ENCODE peak calls at places on chromosome 15, in five cellular contexts. Z, F, U, T and B are unnamed samples. For H3K4me1, the result is how much of the 10 kb centered on the place peaks cover.

GRCh38 chr15:73344051-73344450 is 24.7 kb downstream of the HCN4 start:
- DNase-seq in Z (no peak), F (no peak), U (no peak), T (no peak), B (no peak)

GRCh38 chr15:81303241-81304225 is 20.4 kb downstream of the STARD5 start:
- DNase-seq in Z (no peak), F (no peak), U (peak), T (no peak), B (no peak)

GRCh38 chr15:29968099-29968892 is 114.5 kb upstream of the GOLGA8J start:
- DNase-seq in Z (no peak), F (no peak), U (no peak), T (no peak), B (no peak)

GRCh38 chr15:52040167-52040900 is 21.3 kb downstream of the MAPK6 start:
- DNase-seq in Z (no peak), F (no peak), U (no peak), T (peak), B (no peak)

GRCh38 chr15:99504823-99505551 is 60.8 kb upstream of the MEF2A start:
- DNase-seq in Z (no peak), F (no peak), U (peak), T (no peak), B (no peak)

GRCh38 chr15:51799174-51799907 is 30.1 kb upstream of the TMOD3 start:
- DNase-seq in Z (no peak), F (no peak), U (no peak), T (no peak), B (no peak)

GRCh38 chr15:70512772-70513362 is 250.5 kb downstream of the UACA start:
- DNase-seq in Z (no peak), F (no peak), U (no peak), T (peak), B (peak)

GRCh38 chr15:70125605-70126004 is 27.9 kb upstream of the TLE3 start:
- DNase-seq in Z (no peak), F (no peak), U (no peak), T (no peak), B (no peak)

GRCh38 chr15:46365612-46366011 is 730.8 kb downstream of the SQOR start:
- DNase-seq in Z (no peak), F (no peak), U (no peak), T (no peak), B (no peak)

GRCh38 chr15:35058534-35059054 is 26.5 kb downstream of the NANOGP8 start:
- DNase-seq in Z (no peak), F (no peak), U (no peak), T (no peak), B (no peak)

GRCh38 chr15:78316211-78317077 is 17.0 kb upstream of the SKIC8 start:
- DNase-seq in Z (no peak), F (no peak), U (no peak), T (no peak), B (peak)

GRCh38 chr15:98562361-98562791 is 86.0 kb upstream of the IGF1R start:
- DNase-seq in Z (no peak), F (no peak), U (peak), T (no peak), B (no peak)

GRCh38 chr15:55916666-55917409 is 76.6 kb downstream of the NEDD4 start:
- DNase-seq in Z (no peak), F (no peak), U (no peak), T (no peak), B (no peak)

GRCh38 chr15:41946970-41947369 is 25.4 kb downstream of the EHD4 start:
- DNase-seq in Z (no peak), F (no peak), U (peak), T (no peak), B (no peak)

GRCh38 chr15:38854506-38854905 is 289.9 kb upstream of the RASGRP1 start:
- DNase-seq in Z (no peak), F (no peak), U (no peak), T (no peak), B (no peak)

GRCh38 chr15:57323806-57324589 is 52.3 kb upstream of the CGNL1 start:
- DNase-seq in Z (no peak), F (no peak), U (peak), T (peak), B (peak)

GRCh38 chr15:60338810-60339209 is 59.0 kb downstream of the ANXA2 start:
- DNase-seq in Z (no peak), F (no peak), U (no peak), T (no peak), B (no peak)

GRCh38 chr15:67947254-67948039 is 106.7 kb upstream of the PIAS1 start:
- DNase-seq in Z (no peak), F (no peak), U (no peak), T (no peak), B (no peak)

GRCh38 chr15:58309993-58310928 is 121.5 kb upstream of the LIPC start:
- DNase-seq in Z (peak), F (peak), U (no peak), T (peak), B (no peak)

GRCh38 chr15:88648357-88649214 is 9.8 kb downstream of the ISG20 start:
- DNase-seq in Z (peak), F (no peak), U (no peak), T (peak), B (peak)

GRCh38 chr15:66066005-66066404 is 187.5 kb downstream of the MEGF11 start:
- DNase-seq in Z (peak), F (no peak), U (no peak), T (no peak), B (no peak)

GRCh38 chr15:57500979-57501576 is 90.6 kb upstream of the MYZAP start:
- DNase-seq in Z (no peak), F (no peak), U (no peak), T (no peak), B (no peak)

GRCh38 chr15:82307714-82308081 is 41.6 kb downstream of the GOLGA6L10 start:
- DNase-seq in Z (no peak), F (no peak), U (no peak), T (no peak), B (no peak)

GRCh38 chr15:29618586-29618985 is 203.7 kb downstream of the TJP1 start:
- DNase-seq in Z (no peak), F (no peak), U (no peak), T (no peak), B (no peak)

GRCh38 chr15:31032959-31033358 is 41.5 kb upstream of the MTMR10 start:
- DNase-seq in Z (no peak), F (no peak), U (no peak), T (no peak), B (no peak)

GRCh38 chr15:44713006-44713966 is 2.0 kb downstream of the B2M start:
- DNase-seq in Z (no peak), F (no peak), U (no peak), T (no peak), B (no peak)
- H3K4me1 ChIP-seq in Z (under half), F (under half), U (under half), T (under half), B (under half)

GRCh38 chr15:32956006-32956405 is 238.2 kb downstream of the GREM1 start:
- DNase-seq in Z (no peak), F (no peak), U (no peak), T (no peak), B (no peak)
- TF ChIP-seq CTCF in Z (peak), F (peak), U (no peak), T (no peak), B (no peak)

DNA sequence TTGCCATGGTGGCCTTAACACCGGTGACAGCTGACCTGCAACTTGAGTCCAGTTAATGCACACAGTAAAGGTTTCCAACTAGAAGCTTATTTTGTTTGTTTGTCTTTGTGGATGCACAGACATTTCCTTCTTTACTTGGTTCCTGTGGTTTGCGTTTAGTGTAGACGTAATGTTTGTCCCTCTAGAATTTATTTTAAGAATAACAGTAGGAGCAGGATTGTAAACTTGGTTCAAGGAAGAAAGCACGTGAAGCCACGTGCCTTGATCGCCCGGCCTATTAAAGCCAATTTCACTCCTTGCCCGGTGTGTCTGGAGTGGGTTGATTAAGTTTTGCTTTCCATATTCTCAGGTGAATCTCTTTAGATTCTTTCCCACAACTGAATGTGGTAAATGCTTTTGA is 263.2 kb upstream of the C2CD4B start:
- DNase-seq in Z (no peak), F (no peak), U (peak), T (no peak), B (no peak)
- H3K27ac ChIP-seq in Z (no peak), F (no peak), U (no peak), T (no peak), B (no peak)

GRCh38 chr15:37007301-37007700 is 93.0 kb downstream of the MEIS2 start:
- DNase-seq in Z (no peak), F (no peak), U (no peak), T (no peak), B (no peak)
- H3K4me1 ChIP-seq in Z (under half), F (under half), U (under half), T (under half), B (under half)

DNA sequence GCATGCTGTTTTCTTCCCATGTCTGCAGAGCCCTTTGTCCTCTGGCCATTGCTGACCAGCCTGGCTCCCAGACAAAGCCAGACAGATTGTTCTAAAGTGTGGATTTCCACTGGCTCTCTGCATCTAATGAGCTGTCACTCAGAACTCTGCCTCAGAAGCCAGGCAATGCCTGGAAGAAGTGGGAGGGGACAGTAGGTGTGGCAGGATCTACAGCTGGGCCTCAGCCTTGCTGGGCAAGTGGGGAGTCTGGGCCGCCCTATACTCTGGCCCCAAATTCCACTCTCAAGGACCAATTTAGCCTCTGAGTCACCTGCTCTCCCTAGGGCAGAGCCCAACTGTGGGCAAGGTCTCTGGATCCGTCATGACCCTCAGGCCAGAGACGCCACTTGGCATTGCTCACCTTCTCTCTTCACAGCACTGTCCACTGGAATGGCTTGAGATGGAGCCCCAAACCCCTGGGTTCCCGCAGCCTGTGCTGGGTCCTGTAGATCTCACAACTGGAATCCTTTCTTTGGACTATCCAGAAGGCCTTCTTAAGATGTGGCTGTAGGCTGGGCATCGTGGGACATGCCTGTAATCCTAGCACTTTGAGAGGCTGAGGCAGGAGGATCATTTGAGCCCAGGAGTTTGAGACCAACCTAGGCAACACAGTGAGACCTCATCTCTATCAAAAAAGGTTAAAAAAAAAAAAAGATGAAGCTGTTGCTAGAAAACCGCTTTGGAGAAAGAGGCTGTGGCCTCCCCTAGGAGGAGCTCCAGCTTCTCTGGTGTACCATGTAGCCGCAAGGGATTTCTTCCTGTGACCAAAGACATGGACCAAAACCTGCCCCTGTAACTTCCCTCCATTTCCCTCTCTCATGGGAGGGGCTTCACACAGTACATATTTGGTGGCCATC is 23.6 kb upstream of the BUB1B start:
- DNase-seq in Z (no peak), F (no peak), U (no peak), T (no peak), B (no peak)
- TF ChIP-seq CTCF in Z (no peak), F (no peak), U (no peak), T (no peak), B (no peak)

DNA sequence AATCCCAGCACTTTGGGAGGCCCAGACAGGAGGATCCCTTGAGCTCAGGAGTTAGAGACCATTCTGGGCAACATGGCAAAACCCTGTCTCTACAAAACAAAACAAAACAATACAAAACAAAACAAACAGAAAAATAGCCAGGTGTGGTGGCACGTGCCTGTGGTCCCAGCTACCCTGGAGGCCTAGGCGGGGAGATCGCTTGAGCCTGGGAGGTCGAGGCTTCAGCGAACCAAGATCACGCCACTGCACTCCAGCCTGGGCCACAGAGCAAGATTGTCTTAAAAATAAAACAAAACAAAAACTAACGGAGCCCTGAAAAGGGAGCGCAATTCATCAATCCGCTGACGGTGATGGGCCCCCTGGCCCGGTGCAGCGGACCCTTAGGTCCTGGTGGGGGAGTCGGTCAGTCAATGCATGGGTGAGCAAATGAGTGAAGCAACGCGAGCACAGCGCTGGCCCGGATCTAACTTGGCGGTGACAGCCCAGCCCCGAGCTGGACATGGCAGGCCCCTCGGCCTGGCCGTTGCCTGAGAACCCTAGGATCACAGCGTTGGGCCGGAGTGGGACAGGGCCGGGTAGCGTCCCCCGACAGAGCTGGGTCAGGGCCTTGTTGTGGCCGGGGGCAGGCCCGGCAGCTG is 52.4 kb upstream of the BLM start:
- DNase-seq in Z (peak), F (peak), U (no peak), T (peak), B (peak)
- H3K27ac ChIP-seq in Z (peak), F (peak), U (peak), T (peak), B (peak)

GRCh38 chr15:61753018-61753710 is 307.1 kb downstream of the VPS13C start:
- DNase-seq in Z (no peak), F (no peak), U (no peak), T (no peak), B (no peak)
- H3K4me1 ChIP-seq in Z (under half), F (under half), U (under half), T (under half), B (under half)